ENCODE peak calls at places on chromosome 19, in five cellular contexts. V is ovary, U is choroid plexus epithelial cell, M is Calu3, A is testis. Y is an unnamed sample.

GRCh38 chr19:4057913-4058695 is 8.6 kb downstream of the ZBTB7A start:
- DNase-seq in A (peak; percentile 61), V (peak; percentile 85), M (peak; percentile 88), U (peak; percentile 86), Y (peak; percentile 97)

GRCh38 chr19:36140289-36141038 is 598 bp downstream of the CAPNS1 start:
- DNase-seq in V (peak; percentile 75), M (peak; percentile 63), A (peak; percentile 36), U (peak; percentile 64), Y (no peak)

GRCh38 chr19:46717034-46717715 is at the start of gene PRKD2:
- DNase-seq in U (peak; percentile 81), A (peak; percentile 95), V (peak; percentile 95), M (peak; percentile 95), Y (peak; percentile 93)

GRCh38 chr19:18742324-18742723 is 48.8 kb downstream of the COMP start:
- DNase-seq in V (no peak), U (no peak), A (peak; percentile 30), M (no peak), Y (no peak)

GRCh38 chr19:54694648-54695047 is 29.6 kb upstream of the KIR3DL3 start:
- DNase-seq in V (no peak), U (no peak), M (no peak), A (no peak), Y (no peak)

GRCh38 chr19:35248310-35249145 is at the start of gene LSR:
- DNase-seq in U (no peak), V (peak; percentile 46), A (peak; percentile 93), M (peak; percentile 98), Y (no peak)

GRCh38 chr19:58361900-58362271 is 665 bp downstream of the ZNF497 start:
- DNase-seq in M (peak; percentile 61), V (no peak), U (no peak), A (peak; percentile 63), Y (peak; percentile 75)

GRCh38 chr19:41735071-41735623 is 20.2 kb upstream of the CEACAM6 start:
- DNase-seq in U (no peak), A (no peak), M (no peak), V (no peak), Y (no peak)

GRCh38 chr19:1245468-1245867 is 2.9 kb upstream of the MIDN start:
- DNase-seq in V (no peak), U (no peak), A (no peak), M (no peak), Y (no peak)

GRCh38 chr19:39246951-39247669 is 1.5 kb downstream of the IFNL4 start:
- DNase-seq in A (peak; percentile 80), V (no peak), M (no peak), U (peak; percentile 18), Y (peak; percentile 34)

GRCh38 chr19:11814707-11815050 is 606 bp downstream of the ZNF440 start:
- DNase-seq in M (peak; percentile 39), U (peak; percentile 51), A (no peak), V (no peak), Y (no peak)

GRCh38 chr19:469833-470232 is 9.0 kb upstream of the SHC2 start:
- DNase-seq in M (no peak), A (no peak), U (no peak), V (no peak), Y (no peak)

GRCh38 chr19:9296336-9296735 is 13.3 kb downstream of the ZNF699 start:
- DNase-seq in M (no peak), V (no peak), U (no peak), A (no peak), Y (no peak)

GRCh38 chr19:17294051-17294891 is 9.0 kb downstream of the ABHD8 start:
- DNase-seq in M (peak; percentile 50), A (peak; percentile 68), V (peak; percentile 66), U (no peak), Y (no peak)

GRCh38 chr19:33950141-33950805 is 153.6 kb downstream of the KCTD15 start:
- DNase-seq in V (no peak), U (no peak), M (no peak), A (no peak), Y (no peak)

GRCh38 chr19:49999371-50000010 is 25.7 kb downstream of the VRK3 start:
- DNase-seq in V (no peak), A (no peak), M (no peak), U (no peak), Y (no peak)

GRCh38 chr19:18233224-18233825 is 7.1 kb upstream of the PDE4C start:
- DNase-seq in A (peak; percentile 59), M (peak; percentile 59), V (peak; percentile 72), U (peak; percentile 44), Y (no peak)

GRCh38 chr19:56348289-56348877 is 33.7 kb upstream of the ZSCAN5A start:
- DNase-seq in M (peak; percentile 30), A (no peak), U (peak; percentile 25), V (no peak), Y (peak; percentile 16)
- TF ChIP-seq CTCF in M (no peak), A (no peak), U (peak; percentile 50), V (no peak), Y (peak; percentile 24)

GRCh38 chr19:3048190-3048533 is 14.1 kb downstream of the TLE5 start:
- DNase-seq in M (no peak), V (no peak), U (no peak), A (no peak), Y (no peak)
- TF ChIP-seq CTCF in M (no peak), V (no peak), U (no peak), A (no peak), Y (no peak)

GRCh38 chr19:45311640-45312039 is 11.0 kb downstream of the CKM start:
- DNase-seq in V (no peak), M (no peak), U (no peak), A (peak; percentile 45), Y (peak; percentile 9)

GRCh38 chr19:45320997-45321775 is 1.5 kb downstream of the CKM start:
- DNase-seq in M (no peak), A (no peak), U (no peak), V (no peak), Y (no peak)

GRCh38 chr19:45314708-45315107 is 8.0 kb downstream of the CKM start:
- DNase-seq in V (no peak), M (no peak), U (no peak), A (no peak), Y (no peak)

GRCh38 chr19:45315304-45315703 is 7.4 kb downstream of the CKM start:
- DNase-seq in U (no peak), A (no peak), M (no peak), V (no peak), Y (no peak)
- TF ChIP-seq CTCF in U (no peak), A (no peak), M (no peak), V (no peak), Y (no peak)

GRCh38 chr19:38093587-38093986 is 130.4 kb downstream of the DPF1 start:
- DNase-seq in U (no peak), M (no peak), V (no peak), A (no peak), Y (no peak)

GRCh38 chr19:38099966-38100365 is 124.1 kb downstream of the DPF1 start:
- DNase-seq in U (no peak), A (no peak), V (no peak), M (no peak), Y (no peak)

GRCh38 chr19:38100589-38100988 is 123.4 kb downstream of the DPF1 start:
- DNase-seq in A (no peak), V (no peak), U (no peak), M (no peak), Y (no peak)

GRCh38 chr19:38093154-38093553 is 130.9 kb downstream of the DPF1 start:
- DNase-seq in A (no peak), V (no peak), U (no peak), M (no peak), Y (no peak)

DNA sequence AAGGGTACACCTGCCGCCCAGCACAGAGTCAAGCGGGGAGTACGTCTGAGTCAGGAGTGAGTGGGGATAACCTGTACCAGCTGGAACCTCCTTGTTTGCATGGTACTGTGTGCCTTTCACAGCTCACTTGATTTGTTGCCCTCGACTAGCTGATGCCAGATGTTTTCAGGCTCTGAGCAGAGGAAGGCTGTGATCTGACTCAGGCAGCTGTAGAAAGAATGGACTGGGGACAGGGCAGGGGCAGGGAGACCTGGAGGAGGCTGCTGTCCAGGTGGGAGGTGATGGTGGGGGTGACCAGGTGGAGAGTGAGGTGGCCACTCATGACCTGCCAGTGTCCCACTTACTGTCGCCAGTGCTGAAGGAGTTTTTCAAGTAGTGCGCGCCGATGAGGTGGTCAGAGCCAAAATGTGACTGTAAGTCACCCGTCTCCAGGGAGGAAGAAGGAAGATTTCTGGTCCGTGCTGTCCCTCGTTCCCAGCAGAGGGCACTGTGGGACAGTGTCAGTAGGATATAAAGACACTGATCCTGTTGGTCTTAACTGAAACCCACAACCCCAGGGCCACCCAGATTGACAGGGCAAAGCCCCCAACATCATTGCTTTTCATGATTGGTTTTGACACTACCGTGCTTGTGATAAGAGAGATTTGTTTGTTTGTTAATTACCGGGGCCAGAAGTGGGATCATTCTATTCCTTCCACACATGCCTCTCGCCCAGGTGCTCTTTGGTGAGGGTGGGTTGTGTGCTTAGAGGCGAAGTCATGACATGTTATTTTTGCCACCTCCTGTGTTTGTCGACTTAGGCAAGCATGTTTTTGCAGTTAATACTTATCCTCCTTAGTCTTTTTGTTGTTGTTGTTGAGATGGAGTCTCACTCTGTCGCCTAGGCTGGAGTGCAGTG is 128.4 kb downstream of the DPF1 start:
- DNase-seq in V (peak; percentile 66), U (peak; percentile 80), A (peak; percentile 82), M (peak; percentile 72), Y (peak; percentile 88)
- TF ChIP-seq CTCF in V (no peak), U (peak; percentile 86), A (peak; percentile 30), M (peak; percentile 79), Y (peak; percentile 80)